ENCODE peak calls at places on chromosomes 4 and X, in five cellular contexts. V, E, L, J and H are unnamed samples.
A peak's percentile ranks its signal among the peaks of the same experiment; 100 is the strongest.

GRCh38 chrX:87890437-87890836 is 372.8 kb downstream of the KLHL4 start:
- DNase-seq in V (no peak), E (no peak), L (no peak), J (no peak), H (no peak)

GRCh38 chrX:45912316-45912715 is 632.9 kb downstream of the ZNF674 start:
- DNase-seq in V (no peak), E (no peak), L (no peak), J (no peak), H (no peak)

GRCh38 chr4:168461821-168462220 is 18.5 kb downstream of the DDX60L start:
- DNase-seq in V (no peak), E (no peak), L (no peak), J (no peak), H (no peak)

GRCh38 chr4:38162240-38162784 is 202.1 kb downstream of the PTTG2 start:
- DNase-seq in V (no peak), E (no peak), L (no peak), J (no peak), H (no peak)

GRCh38 chr4:107519057-107519456 is 201.0 kb downstream of the PAPSS1 start:
- DNase-seq in V (no peak), E (no peak), L (peak; percentile 19), J (no peak), H (peak; percentile 48)

GRCh38 chr4:184100297-184100885 is 117.3 kb downstream of the ENPP6 start:
- DNase-seq in V (peak; percentile 65), E (peak; percentile 33), L (no peak), J (peak; percentile 10), H (no peak)

GRCh38 chr4:86387013-86387412 is 27.2 kb upstream of the MAPK10 start:
- DNase-seq in V (no peak), E (peak; percentile 8), L (no peak), J (no peak), H (no peak)

GRCh38 chr4:120857312-120857711 is 65.2 kb downstream of the PRDM5 start:
- DNase-seq in V (no peak), E (no peak), L (no peak), J (no peak), H (no peak)

GRCh38 chr4:145557720-145558119 is 61.5 kb upstream of the MMAA start:
- DNase-seq in V (peak; percentile 65), E (peak; percentile 53), L (peak; percentile 46), J (peak; percentile 24), H (peak; percentile 55)

GRCh38 chrX:97846718-97847237 is 963.1 kb downstream of the RPA4 start:
- DNase-seq in V (peak; percentile 6), E (no peak), L (no peak), J (no peak), H (no peak)